ENCODE peak calls at places on chromosome 10, in eight cellular contexts. One of them, this sample, is unnamed.

GRCh38 chr10:59322131-59322530 is 40.2 kb downstream of the FAM13C start:
- DNase-seq in spleen: no peak
- DNase-seq in psoas muscle: no peak
- DNase-seq in cardiac fibroblast: no peak
- DNase-seq in left ventricle myocardium inferior: no peak
- DNase-seq in fibroblast of mammary gland: no peak
- DNase-seq in suprapubic skin: no peak
- DNase-seq in mucosa of descending colon: no peak
- DNase-seq in this sample: no peak

GRCh38 chr10:132846631-132847415 is 60.9 kb upstream of the NKX6-2 start:
- DNase-seq in spleen: peak
- DNase-seq in fibroblast of mammary gland: no peak
- DNase-seq in psoas muscle: peak
- DNase-seq in suprapubic skin: no peak
- DNase-seq in left ventricle myocardium inferior: no peak
- DNase-seq in cardiac fibroblast: no peak
- DNase-seq in mucosa of descending colon: no peak
- DNase-seq in this sample: no peak

GRCh38 chr10:5550621-5551530 is 26.1 kb downstream of the CALML3 start:
- DNase-seq in spleen: peak
- DNase-seq in left ventricle myocardium inferior: peak
- DNase-seq in psoas muscle: peak
- DNase-seq in fibroblast of mammary gland: no peak
- DNase-seq in cardiac fibroblast: no peak
- DNase-seq in suprapubic skin: peak
- DNase-seq in mucosa of descending colon: peak
- DNase-seq in this sample: peak

GRCh38 chr10:118501171-118501570 is 94.3 kb downstream of the PRLHR start:
- DNase-seq in spleen: no peak
- DNase-seq in fibroblast of mammary gland: peak
- DNase-seq in mucosa of descending colon: no peak
- DNase-seq in left ventricle myocardium inferior: no peak
- DNase-seq in suprapubic skin: no peak
- DNase-seq in cardiac fibroblast: peak
- DNase-seq in psoas muscle: no peak
- DNase-seq in this sample: peak

GRCh38 chr10:117322258-117322657 is 53.0 kb downstream of the PDZD8 start:
- DNase-seq in mucosa of descending colon: no peak
- DNase-seq in psoas muscle: no peak
- DNase-seq in left ventricle myocardium inferior: no peak
- DNase-seq in suprapubic skin: no peak
- DNase-seq in fibroblast of mammary gland: peak
- DNase-seq in spleen: no peak
- DNase-seq in cardiac fibroblast: peak
- DNase-seq in this sample: no peak

GRCh38 chr10:33248638-33249037 is 85.8 kb downstream of the NRP1 start:
- DNase-seq in left ventricle myocardium inferior: no peak
- DNase-seq in cardiac fibroblast: peak
- DNase-seq in mucosa of descending colon: no peak
- DNase-seq in psoas muscle: no peak
- DNase-seq in suprapubic skin: no peak
- DNase-seq in fibroblast of mammary gland: peak
- DNase-seq in spleen: no peak
- DNase-seq in this sample: peak

GRCh38 chr10:52312999-52313349 is 1.1 kb upstream of the DKK1 start:
- DNase-seq in fibroblast of mammary gland: peak
- DNase-seq in suprapubic skin: no peak
- DNase-seq in left ventricle myocardium inferior: no peak
- DNase-seq in spleen: no peak
- DNase-seq in psoas muscle: no peak
- DNase-seq in mucosa of descending colon: no peak
- DNase-seq in cardiac fibroblast: no peak
- DNase-seq in this sample: no peak

GRCh38 chr10:132721725-132722124 is 64.2 kb downstream of the NKX6-2 start:
- DNase-seq in mucosa of descending colon: no peak
- DNase-seq in suprapubic skin: no peak
- DNase-seq in cardiac fibroblast: no peak
- DNase-seq in fibroblast of mammary gland: no peak
- DNase-seq in psoas muscle: no peak
- DNase-seq in left ventricle myocardium inferior: no peak
- DNase-seq in spleen: no peak
- DNase-seq in this sample: no peak

GRCh38 chr10:97764519-97764931 is 7.3 kb downstream of the SFRP5 start:
- DNase-seq in psoas muscle: peak
- DNase-seq in mucosa of descending colon: no peak
- DNase-seq in spleen: no peak
- DNase-seq in left ventricle myocardium inferior: no peak
- DNase-seq in cardiac fibroblast: no peak
- DNase-seq in suprapubic skin: no peak
- DNase-seq in fibroblast of mammary gland: no peak
- DNase-seq in this sample: no peak

GRCh38 chr10:21950566-21950965 is 53.0 kb downstream of the DNAJC1 start:
- DNase-seq in suprapubic skin: no peak
- DNase-seq in fibroblast of mammary gland: no peak
- DNase-seq in left ventricle myocardium inferior: no peak
- DNase-seq in spleen: no peak
- DNase-seq in psoas muscle: no peak
- DNase-seq in mucosa of descending colon: no peak
- DNase-seq in cardiac fibroblast: peak
- DNase-seq in this sample: no peak

GRCh38 chr10:95121904-95122303 is 52.6 kb upstream of the CYP2C8 start:
- DNase-seq in mucosa of descending colon: no peak
- DNase-seq in spleen: no peak
- DNase-seq in psoas muscle: no peak
- DNase-seq in fibroblast of mammary gland: peak
- DNase-seq in left ventricle myocardium inferior: no peak
- DNase-seq in cardiac fibroblast: peak
- DNase-seq in suprapubic skin: no peak
- DNase-seq in this sample: peak

GRCh38 chr10:80272793-80273522 is 16.5 kb downstream of the MAT1A start:
- DNase-seq in cardiac fibroblast: peak
- DNase-seq in fibroblast of mammary gland: no peak
- DNase-seq in psoas muscle: no peak
- DNase-seq in spleen: no peak
- DNase-seq in mucosa of descending colon: no peak
- DNase-seq in left ventricle myocardium inferior: no peak
- DNase-seq in suprapubic skin: no peak
- DNase-seq in this sample: no peak

GRCh38 chr10:13984647-13985155 is 346.0 kb downstream of the FRMD4A start:
- DNase-seq in spleen: no peak
- DNase-seq in suprapubic skin: no peak
- DNase-seq in fibroblast of mammary gland: peak
- DNase-seq in psoas muscle: no peak
- DNase-seq in cardiac fibroblast: peak
- DNase-seq in mucosa of descending colon: no peak
- DNase-seq in left ventricle myocardium inferior: no peak
- DNase-seq in this sample: peak

GRCh38 chr10:93072713-93073538 is 767 bp upstream of the CYP26A1 start:
- DNase-seq in fibroblast of mammary gland: no peak
- DNase-seq in cardiac fibroblast: no peak
- DNase-seq in mucosa of descending colon: no peak
- DNase-seq in spleen: no peak
- DNase-seq in psoas muscle: no peak
- DNase-seq in left ventricle myocardium inferior: no peak
- DNase-seq in suprapubic skin: no peak
- DNase-seq in this sample: no peak

GRCh38 chr10:93070378-93071176 is 3.1 kb upstream of the CYP26A1 start:
- DNase-seq in suprapubic skin: no peak
- DNase-seq in psoas muscle: no peak
- DNase-seq in fibroblast of mammary gland: no peak
- DNase-seq in mucosa of descending colon: no peak
- DNase-seq in left ventricle myocardium inferior: no peak
- DNase-seq in spleen: no peak
- DNase-seq in cardiac fibroblast: no peak
- DNase-seq in this sample: no peak

GRCh38 chr10:93072225-93072712 is 1.4 kb upstream of the CYP26A1 start:
- DNase-seq in suprapubic skin: no peak
- DNase-seq in left ventricle myocardium inferior: no peak
- DNase-seq in cardiac fibroblast: no peak
- DNase-seq in psoas muscle: no peak
- DNase-seq in fibroblast of mammary gland: no peak
- DNase-seq in spleen: no peak
- DNase-seq in mucosa of descending colon: peak
- DNase-seq in this sample: no peak

GRCh38 chr10:93071177-93071472 is 2.6 kb upstream of the CYP26A1 start:
- DNase-seq in psoas muscle: no peak
- DNase-seq in cardiac fibroblast: no peak
- DNase-seq in spleen: no peak
- DNase-seq in left ventricle myocardium inferior: no peak
- DNase-seq in mucosa of descending colon: no peak
- DNase-seq in suprapubic skin: no peak
- DNase-seq in fibroblast of mammary gland: no peak
- DNase-seq in this sample: no peak

DNA sequence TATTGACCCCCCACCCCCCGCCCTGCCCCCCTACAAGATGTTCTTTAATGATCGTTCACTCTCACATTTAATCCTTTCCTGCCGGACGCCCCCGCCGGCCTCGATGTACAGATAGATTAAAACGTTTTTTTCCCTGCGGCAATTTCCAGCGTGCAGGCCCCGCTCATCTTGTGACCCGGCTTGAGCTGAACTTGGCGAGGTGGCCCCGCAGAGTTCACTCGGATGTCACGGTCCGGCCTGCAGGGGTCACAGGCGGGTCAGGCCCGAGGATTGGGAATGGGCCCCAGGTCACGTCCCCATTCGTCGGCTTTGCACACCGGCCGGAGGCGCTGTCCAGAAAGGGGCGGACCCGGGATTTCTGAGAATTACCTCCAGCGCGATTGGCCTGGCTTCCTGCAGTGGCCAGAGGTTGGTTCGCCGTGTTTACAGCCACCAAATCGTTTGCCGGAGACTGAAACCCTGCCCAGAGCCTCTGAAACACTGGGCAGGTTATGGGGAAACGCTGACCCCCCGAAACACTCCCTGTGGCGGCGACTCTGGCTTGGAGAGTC is 1.9 kb upstream of the CYP26A1 start:
- DNase-seq in left ventricle myocardium inferior: no peak
- DNase-seq in mucosa of descending colon: peak
- DNase-seq in fibroblast of mammary gland: no peak
- DNase-seq in cardiac fibroblast: no peak
- DNase-seq in spleen: no peak
- DNase-seq in suprapubic skin: no peak
- DNase-seq in psoas muscle: peak
- DNase-seq in this sample: no peak
- TF ChIP-seq CTCF in left ventricle myocardium inferior: no peak
- TF ChIP-seq CTCF in mucosa of descending colon: no peak
- TF ChIP-seq CTCF in fibroblast of mammary gland: no peak
- TF ChIP-seq CTCF in cardiac fibroblast: no peak
- TF ChIP-seq CTCF in spleen: no peak
- TF ChIP-seq CTCF in suprapubic skin: no peak
- TF ChIP-seq CTCF in psoas muscle: no peak
- TF ChIP-seq CTCF in this sample: no peak

GRCh38 chr10:100100651-100101525 is 19.2 kb upstream of the CPN1 start:
- DNase-seq in psoas muscle: no peak
- DNase-seq in fibroblast of mammary gland: peak
- DNase-seq in cardiac fibroblast: peak
- DNase-seq in spleen: no peak
- DNase-seq in mucosa of descending colon: no peak
- DNase-seq in left ventricle myocardium inferior: no peak
- DNase-seq in suprapubic skin: no peak
- DNase-seq in this sample: peak
- TF ChIP-seq CTCF in psoas muscle: no peak
- TF ChIP-seq CTCF in fibroblast of mammary gland: peak
- TF ChIP-seq CTCF in cardiac fibroblast: no peak
- TF ChIP-seq CTCF in spleen: no peak
- TF ChIP-seq CTCF in mucosa of descending colon: no peak
- TF ChIP-seq CTCF in left ventricle myocardium inferior: no peak
- TF ChIP-seq CTCF in suprapubic skin: no peak
- TF ChIP-seq CTCF in this sample: peak

GRCh38 chr10:1227505-1228402 is 171.6 kb downstream of the WDR37 start:
- DNase-seq in fibroblast of mammary gland: no peak
- DNase-seq in psoas muscle: no peak
- DNase-seq in spleen: no peak
- DNase-seq in cardiac fibroblast: no peak
- DNase-seq in suprapubic skin: no peak
- DNase-seq in left ventricle myocardium inferior: no peak
- DNase-seq in mucosa of descending colon: no peak
- DNase-seq in this sample: no peak
- TF ChIP-seq CTCF in fibroblast of mammary gland: no peak
- TF ChIP-seq CTCF in psoas muscle: no peak
- TF ChIP-seq CTCF in spleen: no peak
- TF ChIP-seq CTCF in cardiac fibroblast: no peak
- TF ChIP-seq CTCF in suprapubic skin: no peak
- TF ChIP-seq CTCF in left ventricle myocardium inferior: no peak
- TF ChIP-seq CTCF in mucosa of descending colon: no peak
- TF ChIP-seq CTCF in this sample: peak

DNA sequence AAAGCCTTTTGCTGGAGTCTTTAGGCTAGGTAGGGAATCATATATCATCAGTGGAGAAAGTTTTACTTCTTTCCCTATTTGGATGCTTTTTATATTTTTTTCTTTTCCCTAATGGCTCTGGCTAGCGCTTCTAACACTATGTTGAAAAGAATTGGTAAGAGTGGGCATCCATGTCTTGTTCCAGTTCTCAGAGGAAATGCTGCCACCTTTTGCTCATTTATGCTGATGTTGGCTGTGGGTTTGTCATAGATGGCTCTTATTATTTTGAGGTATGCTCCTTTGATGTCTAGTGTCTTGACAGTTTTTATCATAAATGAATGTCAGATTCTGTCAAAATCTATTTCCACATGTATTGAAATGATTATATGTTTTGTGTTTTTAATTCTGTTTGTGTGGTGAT is 1544.1 kb downstream of the REEP3 start:
- DNase-seq in fibroblast of mammary gland: no peak
- DNase-seq in mucosa of descending colon: no peak
- DNase-seq in cardiac fibroblast: no peak
- DNase-seq in spleen: no peak
- DNase-seq in left ventricle myocardium inferior: no peak
- DNase-seq in psoas muscle: no peak
- DNase-seq in suprapubic skin: no peak
- DNase-seq in this sample: no peak
- TF ChIP-seq CTCF in fibroblast of mammary gland: no peak
- TF ChIP-seq CTCF in mucosa of descending colon: no peak
- TF ChIP-seq CTCF in cardiac fibroblast: no peak
- TF ChIP-seq CTCF in spleen: no peak
- TF ChIP-seq CTCF in left ventricle myocardium inferior: no peak
- TF ChIP-seq CTCF in psoas muscle: no peak
- TF ChIP-seq CTCF in suprapubic skin: no peak
- TF ChIP-seq CTCF in this sample: no peak

GRCh38 chr10:112775347-112775746 is 174.7 kb upstream of the TCF7L2 start:
- DNase-seq in fibroblast of mammary gland: no peak
- DNase-seq in cardiac fibroblast: peak
- DNase-seq in suprapubic skin: no peak
- DNase-seq in left ventricle myocardium inferior: no peak
- DNase-seq in mucosa of descending colon: no peak
- DNase-seq in psoas muscle: no peak
- DNase-seq in spleen: no peak
- DNase-seq in this sample: no peak
- TF ChIP-seq CTCF in fibroblast of mammary gland: peak
- TF ChIP-seq CTCF in cardiac fibroblast: no peak
- TF ChIP-seq CTCF in suprapubic skin: no peak
- TF ChIP-seq CTCF in left ventricle myocardium inferior: no peak
- TF ChIP-seq CTCF in mucosa of descending colon: no peak
- TF ChIP-seq CTCF in psoas muscle: no peak
- TF ChIP-seq CTCF in spleen: no peak
- TF ChIP-seq CTCF in this sample: no peak

GRCh38 chr10:91589015-91589655 is 43.7 kb downstream of the PPP1R3C start:
- DNase-seq in fibroblast of mammary gland: peak
- DNase-seq in left ventricle myocardium inferior: peak
- DNase-seq in mucosa of descending colon: no peak
- DNase-seq in psoas muscle: peak
- DNase-seq in suprapubic skin: no peak
- DNase-seq in cardiac fibroblast: peak
- DNase-seq in spleen: no peak
- DNase-seq in this sample: no peak
- TF ChIP-seq CTCF in fibroblast of mammary gland: no peak
- TF ChIP-seq CTCF in left ventricle myocardium inferior: no peak
- TF ChIP-seq CTCF in mucosa of descending colon: no peak
- TF ChIP-seq CTCF in psoas muscle: no peak
- TF ChIP-seq CTCF in suprapubic skin: no peak
- TF ChIP-seq CTCF in cardiac fibroblast: no peak
- TF ChIP-seq CTCF in spleen: no peak
- TF ChIP-seq CTCF in this sample: no peak

This sample was measured in MCF 10A.